ENCODE peak calls at places on chromosomes 3 and 15, in seven cellular contexts. F, R, V, P, Q, C and O are unnamed samples.

GRCh38 chr15:92391640-92392039 is 2.0 kb upstream of the ST8SIA2 start:
- DNase-seq in F (no peak), R (no peak), V (no peak), P (no peak), Q (no peak), C (peak; percentile 20), O (no peak)

GRCh38 chr15:38307251-38307650 is 54.6 kb downstream of the SPRED1 start:
- DNase-seq in F (no peak), R (no peak), V (no peak), P (no peak), Q (no peak), C (no peak), O (no peak)

GRCh38 chr3:73729969-73730440 is 105.3 kb upstream of the PDZRN3 start:
- DNase-seq in F (peak; percentile 18), R (no peak), V (no peak), P (peak; percentile 16), Q (peak; percentile 46), C (peak; percentile 55), O (peak; percentile 61)

GRCh38 chr3:5205165-5205941 is 17.8 kb downstream of the EDEM1 start:
- DNase-seq in F (no peak), R (no peak), V (no peak), P (no peak), Q (no peak), C (no peak), O (no peak)

GRCh38 chr3:119311191-119311925 is 17.2 kb downstream of the ARHGAP31 start:
- DNase-seq in F (no peak), R (no peak), V (no peak), P (no peak), Q (no peak), C (peak; percentile 55), O (no peak)

GRCh38 chr3:160953681-160954080 is 151.5 kb downstream of the B3GALNT1 start:
- DNase-seq in F (no peak), R (no peak), V (no peak), P (no peak), Q (no peak), C (no peak), O (no peak)

GRCh38 chr3:118412503-118412902 is 622.1 kb downstream of the IGSF11 start:
- DNase-seq in F (no peak), R (no peak), V (no peak), P (no peak), Q (no peak), C (no peak), O (no peak)

GRCh38 chr15:45664451-45664850 is 29.6 kb downstream of the SQOR start:
- DNase-seq in F (no peak), R (no peak), V (no peak), P (no peak), Q (no peak), C (peak; percentile 42), O (no peak)

GRCh38 chr3:58274027-58274614 is 31.9 kb upstream of the RPP14 start:
- DNase-seq in F (no peak), R (no peak), V (no peak), P (no peak), Q (no peak), C (no peak), O (no peak)

GRCh38 chr15:68818088-68818670 is 2.5 kb downstream of the ANP32A start:
- DNase-seq in F (peak; percentile 69), R (peak; percentile 80), V (peak; percentile 92), P (peak; percentile 63), Q (peak; percentile 76), C (peak; percentile 64), O (peak; percentile 80)

GRCh38 chr3:132343018-132343612 is 25.9 kb downstream of the ACP3 start:
- DNase-seq in F (peak; percentile 17), R (no peak), V (no peak), P (no peak), Q (peak; percentile 65), C (peak; percentile 82), O (no peak)

GRCh38 chr3:46693897-46694235 is 387 bp upstream of the ALS2CL start:
- DNase-seq in F (peak; percentile 33), R (no peak), V (peak; percentile 87), P (no peak), Q (peak; percentile 68), C (no peak), O (peak; percentile 67)

GRCh38 chr3:82198009-82198408 is 436.6 kb upstream of the GBE1 start:
- DNase-seq in F (no peak), R (no peak), V (no peak), P (no peak), Q (no peak), C (no peak), O (no peak)

GRCh38 chr3:157360044-157360443 is 76.6 kb upstream of the PTX3 start:
- DNase-seq in F (no peak), R (no peak), V (no peak), P (no peak), Q (no peak), C (peak; percentile 90), O (no peak)

GRCh38 chr15:96334017-96334704 is 3.7 kb downstream of the NR2F2 start:
- DNase-seq in F (peak; percentile 13), R (peak; percentile 66), V (no peak), P (no peak), Q (no peak), C (no peak), O (peak; percentile 36)

GRCh38 chr3:8565376-8565775 is 63.8 kb downstream of the LMCD1 start:
- DNase-seq in F (no peak), R (no peak), V (no peak), P (no peak), Q (no peak), C (no peak), O (no peak)

GRCh38 chr3:9932843-9933560 is 632 bp upstream of the CRELD1 start:
- DNase-seq in F (peak; percentile 89), R (peak; percentile 92), V (peak; percentile 98), P (peak; percentile 80), Q (peak; percentile 94), C (peak; percentile 69), O (peak; percentile 91)

GRCh38 chr3:31918179-31919165 is 62.6 kb downstream of the OSBPL10 start:
- DNase-seq in F (no peak), R (no peak), V (no peak), P (no peak), Q (no peak), C (peak; percentile 47), O (no peak)

GRCh38 chr3:192444096-192444790 is 283.1 kb downstream of the FGF12 start:
- DNase-seq in F (peak; percentile 45), R (no peak), V (peak; percentile 88), P (peak; percentile 43), Q (peak; percentile 68), C (peak; percentile 65), O (peak; percentile 62)

GRCh38 chr3:14266361-14266760 is 87.7 kb downstream of the LSM3 start:
- DNase-seq in F (no peak), R (no peak), V (peak; percentile 51), P (peak; percentile 42), Q (no peak), C (peak; percentile 75), O (no peak)

GRCh38 chr3:44894485-44894884 is 20.1 kb downstream of the TGM4 start:
- DNase-seq in F (no peak), R (no peak), V (no peak), P (no peak), Q (no peak), C (no peak), O (no peak)

GRCh38 chr15:56866798-56867197 is 51.6 kb upstream of the TCF12 start:
- DNase-seq in F (no peak), R (no peak), V (no peak), P (no peak), Q (no peak), C (no peak), O (no peak)

GRCh38 chr15:74174966-74175270 is 1.4 kb downstream of the ISLR start:
- DNase-seq in F (no peak), R (peak; percentile 76), V (no peak), P (no peak), Q (peak; percentile 33), C (no peak), O (peak; percentile 41)

GRCh38 chr3:128858167-128858566 is 21.3 kb upstream of the ACAD9 start:
- DNase-seq in F (no peak), R (no peak), V (no peak), P (no peak), Q (peak; percentile 70), C (no peak), O (no peak)
- H3K9me3 ChIP-seq in F (peaks cover 38% of the 10 kb centered on the region), R (peaks cover 31% of the 10 kb centered on the region), V (peaks cover 82% of the 10 kb centered on the region), P (peaks cover 57% of the 10 kb centered on the region), Q (no peaks in the 10 kb centered on the region), C (no peaks in the 10 kb centered on the region), O (peaks cover 45% of the 10 kb centered on the region)

DNA sequence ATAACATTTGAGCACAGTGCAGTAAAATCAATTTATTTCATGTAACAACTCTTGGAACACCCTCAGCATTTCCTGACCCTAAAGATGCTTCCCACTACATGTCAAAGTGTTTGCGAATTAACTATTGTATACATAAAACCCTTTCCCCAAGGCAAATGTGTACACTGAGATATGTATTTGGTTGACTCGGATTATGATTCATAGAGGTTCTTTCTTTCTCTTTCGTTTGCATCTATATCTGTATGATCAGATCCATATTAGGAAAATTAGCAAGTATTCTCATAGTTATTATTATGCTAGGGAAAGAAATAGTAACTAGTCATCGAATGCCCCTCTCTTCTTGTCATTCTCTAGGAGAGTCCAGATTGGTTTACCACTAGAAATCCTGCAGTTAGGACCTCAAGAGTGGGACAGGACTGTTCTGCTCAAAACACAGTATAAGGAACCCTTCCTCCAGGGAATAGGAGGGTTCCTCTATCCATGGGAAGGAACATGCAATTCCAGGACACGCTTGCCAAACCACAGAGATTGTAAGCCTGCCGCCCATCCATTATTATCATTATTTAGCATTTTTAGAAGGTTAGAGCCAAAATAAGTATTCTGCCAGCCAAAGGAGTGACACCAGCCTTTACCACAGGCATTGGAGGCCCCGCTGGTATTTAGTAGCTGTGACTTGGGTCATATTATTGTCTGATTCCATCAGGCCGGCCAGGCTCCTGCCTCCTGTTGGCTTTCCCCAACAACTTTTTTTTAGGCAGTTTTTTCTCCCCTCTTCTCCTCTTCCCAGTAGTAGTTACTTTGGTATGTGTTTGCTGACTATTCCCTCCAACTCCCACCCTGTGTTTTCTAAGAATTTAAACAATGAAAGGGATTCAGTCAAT is 100.7 kb downstream of the GALK2 start:
- DNase-seq in F (no peak), R (peak; percentile 68), V (no peak), P (peak; percentile 14), Q (no peak), C (peak; percentile 95), O (no peak)
- H3K9me3 ChIP-seq in F (no peaks in the 10 kb centered on the region), R (no peaks in the 10 kb centered on the region), V (no peaks in the 10 kb centered on the region), P (no peaks in the 10 kb centered on the region), Q (no peaks in the 10 kb centered on the region), C (no peaks in the 10 kb centered on the region), O (no peaks in the 10 kb centered on the region)

GRCh38 chr3:197701851-197702250 is 34.9 kb downstream of the RUBCN start:
- DNase-seq in F (no peak), R (no peak), V (no peak), P (no peak), Q (no peak), C (no peak), O (no peak)
- H3K9me3 ChIP-seq in F (no peaks in the 10 kb centered on the region), R (no peaks in the 10 kb centered on the region), V (no peaks in the 10 kb centered on the region), P (no peaks in the 10 kb centered on the region), Q (no peaks in the 10 kb centered on the region), C (no peaks in the 10 kb centered on the region), O (no peaks in the 10 kb centered on the region)

DNA sequence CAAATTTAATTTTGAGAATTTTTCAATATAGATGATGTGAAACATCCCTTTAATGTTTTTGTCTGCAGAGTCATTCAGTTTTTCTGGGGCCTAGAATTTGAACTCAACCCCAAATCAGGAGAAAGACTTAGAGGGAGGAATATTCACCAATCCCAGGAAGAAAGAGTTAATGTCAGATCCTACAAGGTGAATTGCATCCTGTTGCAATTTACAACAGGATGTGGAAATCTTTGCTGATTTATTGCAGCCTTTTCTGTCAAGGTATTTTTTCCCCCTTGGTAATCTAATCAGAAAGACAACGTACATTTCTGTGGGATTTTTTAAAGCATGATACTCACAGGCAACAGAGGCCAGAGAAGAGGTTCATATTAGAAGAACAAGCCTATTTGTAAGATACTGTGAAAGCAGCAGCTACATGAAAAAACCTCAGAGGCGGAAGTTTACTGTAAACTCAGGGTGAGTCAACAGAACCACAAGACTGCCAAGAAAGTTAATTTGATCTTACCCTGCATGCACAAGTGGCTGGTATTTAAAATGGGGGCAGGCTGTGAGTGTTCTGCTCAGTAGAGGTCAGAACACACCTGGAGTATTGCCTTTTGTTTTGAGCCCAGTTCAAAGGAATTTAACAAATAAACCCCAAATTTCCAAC is 531.8 kb downstream of the AGBL1 start:
- DNase-seq in F (no peak), R (no peak), V (no peak), P (no peak), Q (peak; percentile 55), C (peak; percentile 24), O (no peak)
- H3K9me3 ChIP-seq in F (no peaks in the 10 kb centered on the region), R (no peaks in the 10 kb centered on the region), V (no peaks in the 10 kb centered on the region), P (peaks cover 4% of the 10 kb centered on the region), Q (no peaks in the 10 kb centered on the region), C (no peaks in the 10 kb centered on the region), O (no peaks in the 10 kb centered on the region)